ENCODE peak calls at places on chromosomes 4 and X, in nine cellular contexts. V is AG10803, J is suprapubic skin, E is colonic mucosa, O is ovary, L is GM13977, U is tibial artery, T is upper lobe of right lung, W is CD14-positive monocyte. B is an unnamed sample.

GRCh38 chr4:25567253-25567652 is 88.4 kb upstream of the SLC34A2 start:
- DNase-seq in T (no peak), V (no peak), W (no peak), O (no peak), E (no peak), U (no peak), J (no peak), L (no peak), B (no peak)

GRCh38 chr4:105135746-105136145 is 10.9 kb upstream of the TET2 start:
- DNase-seq in U (no peak), E (no peak), O (no peak), W (no peak), T (no peak), V (no peak), J (no peak), L (no peak), B (no peak)

GRCh38 chr4:124262211-124263179 is 450.0 kb downstream of the ANKRD50 start:
- DNase-seq in W (no peak), T (no peak), L (peak), O (peak), J (no peak), U (peak), E (peak), V (peak), B (no peak)

GRCh38 chr4:145954924-145955339 is 16.3 kb upstream of the ZNF827 start:
- DNase-seq in L (no peak), O (no peak), E (peak), T (no peak), V (peak), W (no peak), J (no peak), U (no peak), B (no peak)

GRCh38 chrX:145821291-145821897 is 3.8 kb downstream of the SLITRK2 start:
- DNase-seq in U (no peak), T (no peak), J (no peak), L (no peak), W (no peak), E (no peak), V (no peak), O (no peak), B (no peak)

GRCh38 chr4:22338806-22339205 is 177.1 kb downstream of the ADGRA3 start:
- DNase-seq in W (no peak), V (no peak), T (no peak), J (no peak), E (no peak), L (no peak), U (no peak), O (no peak), B (no peak)

GRCh38 chr4:61336911-61337310 is 136.8 kb downstream of the ADGRL3 start:
- DNase-seq in J (no peak), W (no peak), V (no peak), E (no peak), L (no peak), T (no peak), U (no peak), O (no peak), B (no peak)

GRCh38 chr4:105619193-105619931 is 66.9 kb downstream of the ARHGEF38 start:
- DNase-seq in L (no peak), E (peak), U (peak), T (peak), W (no peak), O (no peak), V (no peak), J (no peak), B (no peak)

GRCh38 chr4:27787195-27787594 is 926.6 kb downstream of the STIM2 start:
- DNase-seq in T (no peak), U (no peak), L (no peak), J (no peak), O (no peak), W (no peak), V (no peak), E (no peak), B (no peak)

GRCh38 chrX:40688976-40689375 is 41.6 kb upstream of the CXorf38 start:
- DNase-seq in L (no peak), V (no peak), E (no peak), U (no peak), J (no peak), W (no peak), T (no peak), O (no peak), B (no peak)

GRCh38 chr4:70559216-70559830 is 32.7 kb upstream of the AMBN start:
- DNase-seq in U (no peak), L (peak), T (no peak), V (peak), E (peak), O (no peak), J (no peak), W (no peak), B (no peak)

GRCh38 chr4:53039741-53040458 is 177.8 kb downstream of the RASL11B start:
- DNase-seq in L (no peak), O (no peak), J (no peak), W (no peak), E (no peak), T (no peak), V (no peak), U (no peak), B (no peak)

GRCh38 chr4:9962611-9963314 is 58.5 kb downstream of the SLC2A9 start:
- DNase-seq in V (no peak), U (no peak), T (no peak), J (no peak), E (no peak), L (no peak), W (no peak), O (no peak), B (no peak)

GRCh38 chr4:165351359-165352130 is 24.1 kb downstream of the MSMO1 start:
- DNase-seq in E (no peak), W (no peak), V (no peak), U (no peak), L (no peak), O (no peak), J (no peak), T (no peak), B (no peak)

GRCh38 chr4:38678078-38678477 is 14.1 kb downstream of the KLF3 start:
- DNase-seq in W (no peak), O (no peak), U (no peak), E (no peak), T (no peak), V (peak), L (no peak), J (no peak), B (no peak)

GRCh38 chrX:119475389-119476101 is 7.3 kb downstream of the SLC25A5 start:
- DNase-seq in U (no peak), O (no peak), L (no peak), T (no peak), E (no peak), J (no peak), V (no peak), W (no peak), B (no peak)

GRCh38 chr4:60657041-60657440 is 543.1 kb upstream of the ADGRL3 start:
- DNase-seq in W (no peak), U (no peak), T (no peak), O (no peak), J (no peak), L (no peak), V (peak), E (no peak), B (no peak)

GRCh38 chr4:47532658-47533057 is 47.6 kb downstream of the ATP10D start:
- DNase-seq in T (no peak), U (no peak), E (no peak), W (no peak), O (no peak), L (no peak), V (no peak), J (no peak), B (no peak)

GRCh38 chr4:102343964-102344519 is 1.2 kb downstream of the SLC39A8 start:
- DNase-seq in L (no peak), J (no peak), O (no peak), W (no peak), U (no peak), E (peak), V (no peak), T (peak), B (no peak)

GRCh38 chrX:68808686-68809357 is 20.0 kb upstream of the EFNB1 start:
- DNase-seq in U (no peak), O (no peak), L (no peak), W (no peak), J (no peak), T (no peak), V (peak), E (no peak), B (no peak)

GRCh38 chrX:68807818-68808217 is 21.0 kb upstream of the EFNB1 start:
- DNase-seq in J (no peak), L (no peak), O (no peak), U (no peak), T (no peak), W (no peak), E (no peak), V (peak), B (no peak)
- TF ChIP-seq CTCF in J (no peak), L (peak), O (no peak), U (no peak), T (peak), W (peak), E (no peak), V (peak), B (peak)

DNA sequence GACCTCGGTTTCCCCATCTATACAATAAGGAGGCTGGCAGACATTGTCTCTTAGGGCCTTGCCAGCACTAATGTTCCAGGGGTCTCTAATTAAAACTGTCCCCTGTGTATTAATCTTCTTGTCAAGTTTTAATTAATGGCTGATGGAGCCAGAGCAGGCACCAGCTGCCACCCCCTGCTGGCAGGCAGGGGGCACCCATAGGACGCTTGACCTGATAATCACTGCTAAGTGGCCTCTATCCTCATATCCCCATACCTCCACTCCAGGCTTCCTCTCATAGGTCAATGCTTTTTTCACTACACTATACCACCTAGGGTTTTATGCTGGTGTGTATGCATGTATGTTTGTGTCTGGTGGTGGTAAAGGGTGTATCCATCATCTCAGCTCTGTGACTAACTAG is 89.4 kb downstream of the EFNB1 start:
- DNase-seq in O (no peak), L (no peak), U (no peak), E (no peak), W (no peak), T (no peak), J (no peak), V (no peak), B (no peak)
- TF ChIP-seq CTCF in O (no peak), L (no peak), U (no peak), E (no peak), W (no peak), T (no peak), J (no peak), V (no peak), B (no peak)

GRCh38 chr4:56387023-56388001 is at the start of gene AASDH:
- DNase-seq in W (peak), J (peak), V (peak), E (peak), O (peak), T (peak), L (peak), U (peak), B (peak)
- TF ChIP-seq CTCF in W (no peak), J (no peak), V (no peak), E (no peak), O (no peak), T (no peak), L (no peak), U (no peak), B (no peak)

DNA sequence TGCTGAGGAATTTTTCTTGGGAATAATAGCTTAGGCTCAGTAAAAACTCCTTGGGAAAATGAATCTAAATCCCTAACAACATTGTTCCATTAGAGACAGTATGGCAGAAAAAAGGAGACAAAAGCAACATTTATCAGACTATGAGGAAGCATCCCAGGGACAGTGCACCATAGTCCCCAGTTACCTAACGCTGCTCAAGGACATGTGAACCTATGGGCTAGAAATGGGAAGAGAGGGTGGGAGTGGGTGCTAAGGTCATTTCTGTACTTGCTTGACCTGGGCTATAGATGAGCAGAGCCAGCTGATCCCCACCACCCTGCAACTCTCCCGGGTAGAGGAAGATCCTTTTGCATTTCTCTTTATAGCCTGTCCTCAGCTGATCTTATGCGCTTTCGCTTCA is 98.2 kb upstream of the CBR4 start:
- DNase-seq in L (no peak), J (no peak), V (no peak), T (no peak), O (no peak), E (no peak), U (no peak), W (no peak), B (no peak)
- TF ChIP-seq CTCF in L (no peak), J (no peak), V (no peak), T (no peak), O (no peak), E (no peak), U (no peak), W (no peak), B (no peak)

DNA sequence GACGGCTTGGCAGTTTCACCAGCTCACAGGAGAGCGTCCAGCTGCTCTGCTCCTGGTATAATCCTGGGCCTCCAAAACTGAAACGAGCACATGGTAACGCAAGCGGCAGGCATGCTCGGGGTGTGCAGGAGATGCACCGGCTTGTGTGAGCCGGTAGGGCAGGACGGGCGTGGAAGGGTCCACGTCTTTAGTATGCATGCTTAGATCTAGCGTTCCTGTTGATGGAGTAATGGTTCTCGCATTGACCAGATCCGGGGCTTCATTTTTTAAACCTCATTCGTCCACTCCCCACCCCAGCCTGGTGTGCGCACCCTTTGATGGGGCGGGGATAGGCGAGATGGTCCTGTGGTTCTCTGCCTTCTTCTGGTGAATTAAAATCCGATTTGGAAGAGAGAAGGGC is 39.7 kb downstream of the FAM149A start:
- DNase-seq in W (no peak), L (peak), V (peak), E (peak), O (peak), U (no peak), T (no peak), J (no peak), B (no peak)
- TF ChIP-seq CTCF in W (no peak), L (no peak), V (peak), E (no peak), O (no peak), U (no peak), T (peak), J (no peak), B (peak)

GRCh38 chr4:44740201-44740600 is 13.8 kb upstream of the GNPDA2 start:
- DNase-seq in V (no peak), J (no peak), O (no peak), E (no peak), W (no peak), T (no peak), L (no peak), U (no peak), B (no peak)

GRCh38 chr4:44736900-44737299 is 10.5 kb upstream of the GNPDA2 start:
- DNase-seq in V (no peak), W (no peak), O (no peak), J (no peak), L (no peak), T (no peak), U (no peak), E (no peak), B (no peak)

GRCh38 chr4:44738615-44739014 is 12.3 kb upstream of the GNPDA2 start:
- DNase-seq in U (no peak), L (peak), E (no peak), V (no peak), J (no peak), O (no peak), W (no peak), T (no peak), B (no peak)
- TF ChIP-seq CTCF in U (no peak), L (peak), E (no peak), V (peak), J (no peak), O (no peak), W (no peak), T (peak), B (peak)

B was measured in type B pancreatic cell.